ENCODE peak calls at places on chromosomes 3 and 15, in seven cellular contexts. P is foreskin keratinocyte; D is upper lobe of right lung; J is CD4-positive, CD25-positive, alpha-beta regulatory T cell; X is body of pancreas; W is aorta; C is breast epithelium. M is an unnamed sample. For H3K4me1, the result is how much of the 10 kb centered on the place peaks cover.

GRCh38 chr3:47429476-47430270 is 46.1 kb downstream of the SCAP start:
- DNase-seq in P (no peak), D (no peak), J (no peak), X (no peak), W (peak), C (no peak), M (no peak)

GRCh38 chr3:194913281-194913680 is 227.6 kb downstream of the FAM43A start:
- DNase-seq in P (no peak), D (no peak), J (no peak), X (no peak), W (no peak), C (no peak), M (no peak)

GRCh38 chr3:104556372-104557078 is 810.2 kb upstream of the ALCAM start:
- DNase-seq in P (no peak), D (no peak), J (no peak), X (no peak), W (no peak), C (no peak), M (no peak)

GRCh38 chr15:45268135-45268534 is 16.1 kb downstream of the SLC28A2 start:
- DNase-seq in P (peak), D (no peak), J (no peak), X (peak), W (no peak), C (no peak), M (no peak)

GRCh38 chr3:49867871-49868321 is 1.8 kb downstream of the CAMKV start:
- DNase-seq in P (no peak), D (no peak), J (peak), X (no peak), W (no peak), C (no peak), M (no peak)

GRCh38 chr3:106533097-106533496 is 664.3 kb upstream of the CBLB start:
- DNase-seq in P (no peak), D (no peak), J (no peak), X (no peak), W (no peak), C (no peak), M (no peak)

GRCh38 chr15:63466378-63467192 is 37.8 kb upstream of the USP3 start:
- DNase-seq in P (peak), D (no peak), J (peak), X (peak), W (no peak), C (no peak), M (no peak)

GRCh38 chr15:78938608-78939488 is 6.0 kb downstream of the CTSH start:
- DNase-seq in P (no peak), D (no peak), J (no peak), X (no peak), W (no peak), C (no peak), M (no peak)

GRCh38 chr3:194689493-194689901 is 3.8 kb downstream of the FAM43A start:
- DNase-seq in P (no peak), D (no peak), J (no peak), X (no peak), W (no peak), C (no peak), M (no peak)

GRCh38 chr3:127889461-127889863 is 25.6 kb upstream of the KBTBD12 start:
- DNase-seq in P (peak), D (no peak), J (no peak), X (peak), W (no peak), C (no peak), M (no peak)

GRCh38 chr3:51621091-51621892 is 49.8 kb upstream of the TEX264 start:
- DNase-seq in P (peak), D (no peak), J (no peak), X (peak), W (no peak), C (no peak), M (no peak)

GRCh38 chr15:98865397-98866339 is 141.9 kb downstream of the PGPEP1L start:
- DNase-seq in P (peak), D (peak), J (peak), X (peak), W (peak), C (peak), M (peak)

GRCh38 chr15:78162038-78162437 is 12.9 kb downstream of the IDH3A start:
- DNase-seq in P (no peak), D (no peak), J (no peak), X (no peak), W (no peak), C (no peak), M (no peak)

GRCh38 chr15:43777293-43777819 is 590 bp upstream of the ELL3 start:
- DNase-seq in P (no peak), D (peak), J (peak), X (peak), W (peak), C (peak), M (peak)

GRCh38 chr3:12470111-12470510 is 14.2 kb upstream of the TSEN2 start:
- DNase-seq in P (peak), D (no peak), J (no peak), X (no peak), W (no peak), C (no peak), M (no peak)

GRCh38 chr3:194439915-194440550 is 41.0 kb upstream of the GP5 start:
- DNase-seq in P (no peak), D (no peak), J (no peak), X (no peak), W (no peak), C (no peak), M (no peak)

GRCh38 chr15:67127334-67127664 is 61.9 kb downstream of the SMAD3 start:
- DNase-seq in P (peak), D (no peak), J (no peak), X (no peak), W (no peak), C (no peak), M (no peak)

GRCh38 chr3:129387492-129387891 is 40.9 kb downstream of the EFCAB12 start:
- DNase-seq in P (no peak), D (no peak), J (no peak), X (no peak), W (no peak), C (no peak), M (no peak)

GRCh38 chr15:90826886-90827435 is 41.4 kb upstream of the FURIN start:
- DNase-seq in P (no peak), D (no peak), J (no peak), X (no peak), W (peak), C (no peak), M (no peak)

GRCh38 chr3:66532160-66532587 is 31.4 kb upstream of the LRIG1 start:
- DNase-seq in P (no peak), D (no peak), J (no peak), X (no peak), W (no peak), C (no peak), M (no peak)

GRCh38 chr3:18891641-18892040 is 256.7 kb upstream of the KCNH8 start:
- DNase-seq in P (no peak), D (no peak), J (no peak), X (no peak), W (no peak), C (no peak), M (no peak)

GRCh38 chr15:101436526-101436925 is 53.0 kb downstream of the PCSK6 start:
- DNase-seq in P (no peak), D (no peak), J (no peak), X (no peak), W (no peak), C (no peak), M (no peak)
- H3K4me1 ChIP-seq in P (under half), D (under half), J (under half), X (under half), W (under half), C (under half), M (under half)

GRCh38 chr3:33215739-33216138 is 2.9 kb downstream of the SUSD5 start:
- DNase-seq in P (no peak), D (no peak), J (no peak), X (no peak), W (no peak), C (no peak), M (no peak)
- H3K27ac ChIP-seq in P (no peak), D (no peak), J (no peak), X (no peak), W (no peak), C (no peak), M (no peak)

GRCh38 chr3:20563985-20564384 is 378.0 kb upstream of the SGO1 start:
- DNase-seq in P (no peak), D (no peak), J (no peak), X (no peak), W (no peak), C (no peak), M (no peak)

GRCh38 chr3:20573175-20573574 is 387.2 kb upstream of the SGO1 start:
- DNase-seq in P (no peak), D (no peak), J (no peak), X (no peak), W (no peak), C (no peak), M (no peak)

GRCh38 chr3:20564966-20565365 is 379.0 kb upstream of the SGO1 start:
- DNase-seq in P (no peak), D (no peak), J (no peak), X (no peak), W (no peak), C (no peak), M (no peak)

GRCh38 chr3:20572473-20572872 is 386.5 kb upstream of the SGO1 start:
- DNase-seq in P (no peak), D (no peak), J (no peak), X (no peak), W (no peak), C (no peak), M (no peak)

DNA sequence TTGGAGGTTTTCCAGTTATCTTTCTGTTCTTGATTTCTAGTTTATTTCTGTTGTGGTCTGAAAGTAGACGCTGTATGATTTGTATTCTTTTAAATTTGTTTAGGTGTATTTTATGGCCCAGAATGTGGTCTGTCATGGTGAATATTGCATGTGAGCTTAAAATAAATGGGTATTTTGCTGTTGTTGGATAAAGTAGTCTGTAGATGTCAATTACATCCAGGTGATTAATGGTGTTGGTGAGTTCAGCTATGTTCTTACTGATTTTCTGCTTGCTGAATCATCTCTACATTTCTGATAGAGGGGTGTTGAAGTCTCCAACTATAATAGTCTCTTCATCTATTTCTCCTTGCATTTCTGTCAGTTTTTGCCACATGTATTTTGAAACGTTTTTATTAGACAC is 383.3 kb upstream of the SGO1 start:
- DNase-seq in P (no peak), D (no peak), J (no peak), X (no peak), W (no peak), C (no peak), M (no peak)
- H3K4me1 ChIP-seq in P (under half), D (under half), J (under half), X (under half), W (under half), C (under half), M (under half)

DNA sequence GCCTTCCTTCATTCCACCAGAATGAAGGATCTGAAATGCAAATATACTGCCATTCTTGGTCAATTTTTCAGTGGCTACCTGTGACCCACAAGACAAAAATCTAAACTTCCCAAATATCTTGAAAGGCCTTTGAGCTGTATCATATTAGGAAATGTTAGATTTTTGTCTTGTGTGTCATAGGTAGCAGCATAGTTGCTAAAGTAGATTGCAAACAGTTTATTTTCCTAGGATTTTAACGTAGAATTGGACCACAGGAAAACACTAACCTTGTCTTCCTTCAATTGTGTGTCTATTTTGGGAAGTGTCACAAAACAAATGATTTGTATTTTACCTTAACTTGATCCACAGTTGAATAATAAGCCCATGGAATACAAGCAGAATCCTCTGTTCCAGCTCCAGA is 42.4 kb downstream of the CP start:
- DNase-seq in P (peak), D (no peak), J (no peak), X (no peak), W (no peak), C (no peak), M (no peak)
- H3K27ac ChIP-seq in P (no peak), D (no peak), J (no peak), X (no peak), W (no peak), C (peak), M (no peak)